ENCODE peak calls at places on chromosome 1, in seven cellular contexts. One of them, this sample, is unnamed.

GRCh38 chr1:78081980-78082860 is 36.5 kb downstream of the GIPC2 start:
- DNase-seq in HTR-8/SVneo: no peak
- DNase-seq in IMR-90: peak; percentile 62
- DNase-seq in GM04504: no peak
- DNase-seq in PC-3: no peak
- DNase-seq in right cardiac atrium: no peak
- DNase-seq in H1: no peak
- DNase-seq in this sample: peak; percentile 57

GRCh38 chr1:151859814-151860405 is 6.4 kb upstream of the THEM5 start:
- DNase-seq in HTR-8/SVneo: no peak
- DNase-seq in IMR-90: no peak
- DNase-seq in GM04504: no peak
- DNase-seq in PC-3: no peak
- DNase-seq in right cardiac atrium: no peak
- DNase-seq in H1: no peak
- DNase-seq in this sample: no peak

GRCh38 chr1:47788761-47789160 is 208.4 kb downstream of the TRABD2B start:
- DNase-seq in HTR-8/SVneo: no peak
- DNase-seq in IMR-90: no peak
- DNase-seq in GM04504: no peak
- DNase-seq in PC-3: peak; percentile 56
- DNase-seq in right cardiac atrium: no peak
- DNase-seq in H1: no peak
- DNase-seq in this sample: no peak

GRCh38 chr1:228291906-228292608 is 84.2 kb downstream of the OBSCN start:
- DNase-seq in HTR-8/SVneo: no peak
- DNase-seq in IMR-90: no peak
- DNase-seq in GM04504: no peak
- DNase-seq in PC-3: no peak
- DNase-seq in right cardiac atrium: no peak
- DNase-seq in H1: no peak
- DNase-seq in this sample: no peak

GRCh38 chr1:191757003-191757402 is 401.3 kb upstream of the RGS18 start:
- DNase-seq in HTR-8/SVneo: no peak
- DNase-seq in IMR-90: peak; percentile 54
- DNase-seq in GM04504: no peak
- DNase-seq in PC-3: no peak
- DNase-seq in right cardiac atrium: no peak
- DNase-seq in H1: no peak
- DNase-seq in this sample: peak; percentile 0

GRCh38 chr1:13801232-13801631 is 101.2 kb downstream of the PRDM2 start:
- DNase-seq in HTR-8/SVneo: no peak
- DNase-seq in IMR-90: no peak
- DNase-seq in GM04504: no peak
- DNase-seq in PC-3: peak; percentile 36
- DNase-seq in right cardiac atrium: no peak
- DNase-seq in H1: no peak
- DNase-seq in this sample: no peak

GRCh38 chr1:156359973-156360372 is 9.0 kb upstream of the RHBG start:
- DNase-seq in HTR-8/SVneo: peak; percentile 41
- DNase-seq in IMR-90: peak; percentile 43
- DNase-seq in GM04504: no peak
- DNase-seq in PC-3: peak; percentile 51
- DNase-seq in right cardiac atrium: no peak
- DNase-seq in H1: no peak
- DNase-seq in this sample: peak; percentile 36

GRCh38 chr1:29854700-29855276 is 618.5 kb downstream of the PTPRU start:
- DNase-seq in HTR-8/SVneo: no peak
- DNase-seq in IMR-90: no peak
- DNase-seq in GM04504: no peak
- DNase-seq in PC-3: peak; percentile 13
- DNase-seq in right cardiac atrium: no peak
- DNase-seq in H1: no peak
- DNase-seq in this sample: no peak

GRCh38 chr1:235074335-235075120 is 54.1 kb downstream of the TOMM20 start:
- DNase-seq in HTR-8/SVneo: no peak
- DNase-seq in IMR-90: peak; percentile 92
- DNase-seq in GM04504: peak; percentile 75
- DNase-seq in PC-3: peak; percentile 73
- DNase-seq in right cardiac atrium: peak; percentile 70
- DNase-seq in H1: no peak
- DNase-seq in this sample: peak; percentile 85

GRCh38 chr1:19071674-19072281 is 115.3 kb upstream of the IFFO2 start:
- DNase-seq in HTR-8/SVneo: no peak
- DNase-seq in IMR-90: no peak
- DNase-seq in GM04504: no peak
- DNase-seq in PC-3: no peak
- DNase-seq in right cardiac atrium: no peak
- DNase-seq in H1: no peak
- DNase-seq in this sample: no peak

GRCh38 chr1:13703558-13704485 is 3.8 kb downstream of the PRDM2 start:
- DNase-seq in HTR-8/SVneo: no peak
- DNase-seq in IMR-90: no peak
- DNase-seq in GM04504: no peak
- DNase-seq in PC-3: no peak
- DNase-seq in right cardiac atrium: no peak
- DNase-seq in H1: no peak
- DNase-seq in this sample: no peak

GRCh38 chr1:94205639-94206038 is 31.7 kb downstream of the ARHGAP29 start:
- DNase-seq in HTR-8/SVneo: no peak
- DNase-seq in IMR-90: no peak
- DNase-seq in GM04504: no peak
- DNase-seq in PC-3: no peak
- DNase-seq in right cardiac atrium: no peak
- DNase-seq in H1: no peak
- DNase-seq in this sample: no peak

GRCh38 chr1:78101514-78101913 is 55.7 kb downstream of the GIPC2 start:
- DNase-seq in HTR-8/SVneo: peak; percentile 64
- DNase-seq in IMR-90: peak; percentile 97
- DNase-seq in GM04504: peak; percentile 64
- DNase-seq in PC-3: peak; percentile 93
- DNase-seq in right cardiac atrium: no peak
- DNase-seq in H1: no peak
- DNase-seq in this sample: peak; percentile 94

GRCh38 chr1:160061376-160062100 is 8.4 kb downstream of the KCNJ10 start:
- DNase-seq in HTR-8/SVneo: peak; percentile 42
- DNase-seq in IMR-90: no peak
- DNase-seq in GM04504: no peak
- DNase-seq in PC-3: no peak
- DNase-seq in right cardiac atrium: no peak
- DNase-seq in H1: no peak
- DNase-seq in this sample: no peak

GRCh38 chr1:244422174-244422573 is 29.5 kb downstream of the ADSS2 start:
- DNase-seq in HTR-8/SVneo: no peak
- DNase-seq in IMR-90: no peak
- DNase-seq in GM04504: no peak
- DNase-seq in PC-3: no peak
- DNase-seq in right cardiac atrium: no peak
- DNase-seq in H1: no peak
- DNase-seq in this sample: no peak

GRCh38 chr1:202355944-202356553 is 7.5 kb downstream of the PPP1R12B start:
- DNase-seq in HTR-8/SVneo: no peak
- DNase-seq in IMR-90: no peak
- DNase-seq in GM04504: no peak
- DNase-seq in PC-3: peak; percentile 60
- DNase-seq in right cardiac atrium: no peak
- DNase-seq in H1: no peak
- DNase-seq in this sample: no peak

GRCh38 chr1:39098569-39099250 is 72.6 kb downstream of the NDUFS5 start:
- DNase-seq in HTR-8/SVneo: peak; percentile 79
- DNase-seq in IMR-90: peak; percentile 92
- DNase-seq in GM04504: peak; percentile 82
- DNase-seq in PC-3: peak; percentile 87
- DNase-seq in right cardiac atrium: peak; percentile 75
- DNase-seq in H1: peak; percentile 75
- DNase-seq in this sample: peak; percentile 85

GRCh38 chr1:20792177-20792576 is 5.1 kb upstream of the HP1BP3 start:
- DNase-seq in HTR-8/SVneo: no peak
- DNase-seq in IMR-90: peak; percentile 93
- DNase-seq in GM04504: peak; percentile 73
- DNase-seq in PC-3: no peak
- DNase-seq in right cardiac atrium: no peak
- DNase-seq in H1: no peak
- DNase-seq in this sample: peak; percentile 95

GRCh38 chr1:90694846-90695245 is 22.3 kb downstream of the BARHL2 start:
- DNase-seq in HTR-8/SVneo: no peak
- DNase-seq in IMR-90: no peak
- DNase-seq in GM04504: no peak
- DNase-seq in PC-3: no peak
- DNase-seq in right cardiac atrium: no peak
- DNase-seq in H1: no peak
- DNase-seq in this sample: no peak

GRCh38 chr1:200669314-200670214 is at the start of gene DDX59:
- DNase-seq in HTR-8/SVneo: peak; percentile 93
- DNase-seq in IMR-90: peak; percentile 96
- DNase-seq in GM04504: peak; percentile 95
- DNase-seq in PC-3: peak; percentile 100
- DNase-seq in right cardiac atrium: peak; percentile 98
- DNase-seq in H1: peak; percentile 93
- DNase-seq in this sample: peak; percentile 97

GRCh38 chr1:91404151-91405012 is at the start of gene HFM1:
- DNase-seq in HTR-8/SVneo: peak; percentile 67
- DNase-seq in IMR-90: peak; percentile 69
- DNase-seq in GM04504: peak; percentile 24
- DNase-seq in PC-3: no peak
- DNase-seq in right cardiac atrium: peak; percentile 95
- DNase-seq in H1: peak; percentile 88
- DNase-seq in this sample: peak; percentile 74

GRCh38 chr1:182845379-182845778 is 6.2 kb downstream of the DHX9 start:
- DNase-seq in HTR-8/SVneo: no peak
- DNase-seq in IMR-90: no peak
- DNase-seq in GM04504: no peak
- DNase-seq in PC-3: no peak
- DNase-seq in right cardiac atrium: no peak
- DNase-seq in H1: no peak
- DNase-seq in this sample: no peak

GRCh38 chr1:224852901-224853568 is 76.4 kb upstream of the DNAH14 start:
- DNase-seq in HTR-8/SVneo: peak; percentile 39
- DNase-seq in IMR-90: peak; percentile 67
- DNase-seq in GM04504: peak; percentile 27
- DNase-seq in PC-3: peak; percentile 72
- DNase-seq in right cardiac atrium: no peak
- DNase-seq in H1: no peak
- DNase-seq in this sample: peak; percentile 66

GRCh38 chr1:56491441-56491840 is 87.9 kb downstream of the PLPP3 start:
- DNase-seq in HTR-8/SVneo: peak; percentile 26
- DNase-seq in IMR-90: peak; percentile 24
- DNase-seq in GM04504: no peak
- DNase-seq in PC-3: peak; percentile 44
- DNase-seq in right cardiac atrium: no peak
- DNase-seq in H1: no peak
- DNase-seq in this sample: peak; percentile 69

GRCh38 chr1:84412316-84412942 is 14.1 kb downstream of the DNASE2B start:
- DNase-seq in HTR-8/SVneo: no peak
- DNase-seq in IMR-90: peak; percentile 88
- DNase-seq in GM04504: no peak
- DNase-seq in PC-3: no peak
- DNase-seq in right cardiac atrium: no peak
- DNase-seq in H1: no peak
- DNase-seq in this sample: peak; percentile 88

GRCh38 chr1:192575499-192576189 is at the start of gene RGS1:
- DNase-seq in HTR-8/SVneo: no peak
- DNase-seq in IMR-90: no peak
- DNase-seq in GM04504: no peak
- DNase-seq in PC-3: no peak
- DNase-seq in right cardiac atrium: no peak
- DNase-seq in H1: no peak
- DNase-seq in this sample: no peak

GRCh38 chr1:25728301-25728935 is 71.6 kb upstream of the SELENON start:
- DNase-seq in HTR-8/SVneo: no peak
- DNase-seq in IMR-90: no peak
- DNase-seq in GM04504: no peak
- DNase-seq in PC-3: no peak
- DNase-seq in right cardiac atrium: peak; percentile 20
- DNase-seq in H1: no peak
- DNase-seq in this sample: no peak

GRCh38 chr1:45370575-45370974 is 30.3 kb upstream of the MUTYH start:
- DNase-seq in HTR-8/SVneo: no peak
- DNase-seq in IMR-90: no peak
- DNase-seq in GM04504: no peak
- DNase-seq in PC-3: no peak
- DNase-seq in right cardiac atrium: no peak
- DNase-seq in H1: no peak
- DNase-seq in this sample: no peak

GRCh38 chr1:116325922-116326321 is 47.1 kb upstream of the ATP1A1 start:
- DNase-seq in HTR-8/SVneo: no peak
- DNase-seq in IMR-90: no peak
- DNase-seq in GM04504: no peak
- DNase-seq in PC-3: no peak
- DNase-seq in right cardiac atrium: no peak
- DNase-seq in H1: no peak
- DNase-seq in this sample: no peak

GRCh38 chr1:207669469-207670111 is 24.7 kb downstream of the CR1L start:
- DNase-seq in HTR-8/SVneo: no peak
- DNase-seq in IMR-90: no peak
- DNase-seq in GM04504: no peak
- DNase-seq in PC-3: no peak
- DNase-seq in right cardiac atrium: peak; percentile 33
- DNase-seq in H1: no peak
- DNase-seq in this sample: no peak

GRCh38 chr1:236149003-236149595 is 6.8 kb downstream of the GPR137B start:
- DNase-seq in HTR-8/SVneo: no peak
- DNase-seq in IMR-90: no peak
- DNase-seq in GM04504: no peak
- DNase-seq in PC-3: no peak
- DNase-seq in right cardiac atrium: no peak
- DNase-seq in H1: no peak
- DNase-seq in this sample: no peak

GRCh38 chr1:207024202-207025143 is 8.1 kb downstream of the C1orf116 start:
- DNase-seq in HTR-8/SVneo: no peak
- DNase-seq in IMR-90: no peak
- DNase-seq in GM04504: no peak
- DNase-seq in PC-3: no peak
- DNase-seq in right cardiac atrium: peak; percentile 55
- DNase-seq in H1: no peak
- DNase-seq in this sample: peak; percentile 23

GRCh38 chr1:156001682-156002171 is 19.0 kb downstream of the SSR2 start:
- DNase-seq in HTR-8/SVneo: no peak
- DNase-seq in IMR-90: no peak
- DNase-seq in GM04504: no peak
- DNase-seq in PC-3: no peak
- DNase-seq in right cardiac atrium: no peak
- DNase-seq in H1: no peak
- DNase-seq in this sample: no peak

GRCh38 chr1:154607084-154607747 is 770 bp downstream of the ADAR start:
- DNase-seq in HTR-8/SVneo: no peak
- DNase-seq in IMR-90: peak; percentile 79
- DNase-seq in GM04504: peak; percentile 14
- DNase-seq in PC-3: peak; percentile 33
- DNase-seq in right cardiac atrium: peak; percentile 61
- DNase-seq in H1: no peak
- DNase-seq in this sample: peak; percentile 65

GRCh38 chr1:206923009-206923960 is 1.5 kb upstream of the FCMR start:
- DNase-seq in HTR-8/SVneo: no peak
- DNase-seq in IMR-90: no peak
- DNase-seq in GM04504: no peak
- DNase-seq in PC-3: no peak
- DNase-seq in right cardiac atrium: no peak
- DNase-seq in H1: no peak
- DNase-seq in this sample: no peak

GRCh38 chr1:159856576-159856975 is 5.9 kb downstream of the VSIG8 start:
- DNase-seq in HTR-8/SVneo: no peak
- DNase-seq in IMR-90: no peak
- DNase-seq in GM04504: no peak
- DNase-seq in PC-3: peak; percentile 27
- DNase-seq in right cardiac atrium: no peak
- DNase-seq in H1: no peak
- DNase-seq in this sample: no peak

GRCh38 chr1:168583571-168583970 is 7.2 kb downstream of the XCL1 start:
- DNase-seq in HTR-8/SVneo: no peak
- DNase-seq in IMR-90: no peak
- DNase-seq in GM04504: no peak
- DNase-seq in PC-3: no peak
- DNase-seq in right cardiac atrium: no peak
- DNase-seq in H1: no peak
- DNase-seq in this sample: no peak

GRCh38 chr1:98939471-98939870 is 65.2 kb downstream of the PLPPR5 start:
- DNase-seq in HTR-8/SVneo: no peak
- DNase-seq in IMR-90: no peak
- DNase-seq in GM04504: no peak
- DNase-seq in PC-3: no peak
- DNase-seq in right cardiac atrium: no peak
- DNase-seq in H1: no peak
- DNase-seq in this sample: no peak

This sample was measured in iris pigment epithelial cell.